ENCODE peak calls at places on chromosomes 1 and 21, in eight cellular contexts. One of them, this sample, is unnamed.

GRCh38 chr1:112677501-112677900 is 3.0 kb downstream of the MOV10 start:
- DNase-seq in Peyer's patch: no peak
- DNase-seq in stimulated activated CD4-positive, alpha-beta T cell treated with anti-CD3 and anti-CD28 coated beads, Interleukin-4, amount 100 ng/mL, for 24 hours: no peak
- DNase-seq in T1000: no peak
- DNase-seq in GM23248: no peak
- DNase-seq in PC-9: no peak
- DNase-seq in NCI-H2081: no peak
- DNase-seq in fibroblast of pulmonary artery: no peak
- DNase-seq in this sample: no peak

GRCh38 chr1:6148497-6149241 is 31.5 kb downstream of the CHD5 start:
- DNase-seq in Peyer's patch: peak
- DNase-seq in stimulated activated CD4-positive, alpha-beta T cell treated with anti-CD3 and anti-CD28 coated beads, Interleukin-4, amount 100 ng/mL, for 24 hours: peak
- DNase-seq in T1000: no peak
- DNase-seq in GM23248: peak
- DNase-seq in PC-9: no peak
- DNase-seq in NCI-H2081: peak
- DNase-seq in fibroblast of pulmonary artery: peak
- DNase-seq in this sample: peak

GRCh38 chr1:39183503-39184353 is 20.8 kb upstream of the MACF1 start:
- DNase-seq in Peyer's patch: peak
- DNase-seq in stimulated activated CD4-positive, alpha-beta T cell treated with anti-CD3 and anti-CD28 coated beads, Interleukin-4, amount 100 ng/mL, for 24 hours: peak
- DNase-seq in T1000: peak
- DNase-seq in GM23248: peak
- DNase-seq in PC-9: peak
- DNase-seq in NCI-H2081: peak
- DNase-seq in fibroblast of pulmonary artery: peak
- DNase-seq in this sample: peak

GRCh38 chr1:89269277-89269676 is 3.4 kb downstream of the GBP5 start:
- DNase-seq in Peyer's patch: no peak
- DNase-seq in stimulated activated CD4-positive, alpha-beta T cell treated with anti-CD3 and anti-CD28 coated beads, Interleukin-4, amount 100 ng/mL, for 24 hours: no peak
- DNase-seq in T1000: no peak
- DNase-seq in GM23248: no peak
- DNase-seq in PC-9: peak
- DNase-seq in NCI-H2081: no peak
- DNase-seq in fibroblast of pulmonary artery: no peak
- DNase-seq in this sample: no peak

GRCh38 chr21:45994086-45994661 is 12.6 kb downstream of the COL6A1 start:
- DNase-seq in Peyer's patch: peak
- DNase-seq in stimulated activated CD4-positive, alpha-beta T cell treated with anti-CD3 and anti-CD28 coated beads, Interleukin-4, amount 100 ng/mL, for 24 hours: no peak
- DNase-seq in T1000: no peak
- DNase-seq in GM23248: peak
- DNase-seq in PC-9: no peak
- DNase-seq in NCI-H2081: no peak
- DNase-seq in fibroblast of pulmonary artery: no peak
- DNase-seq in this sample: no peak

GRCh38 chr1:201050515-201051277 is 27.2 kb upstream of the KIF21B start:
- DNase-seq in Peyer's patch: no peak
- DNase-seq in stimulated activated CD4-positive, alpha-beta T cell treated with anti-CD3 and anti-CD28 coated beads, Interleukin-4, amount 100 ng/mL, for 24 hours: no peak
- DNase-seq in T1000: no peak
- DNase-seq in GM23248: peak
- DNase-seq in PC-9: no peak
- DNase-seq in NCI-H2081: no peak
- DNase-seq in fibroblast of pulmonary artery: no peak
- DNase-seq in this sample: no peak

GRCh38 chr21:25457411-25457810 is 149.9 kb downstream of the MRPL39 start:
- DNase-seq in Peyer's patch: no peak
- DNase-seq in stimulated activated CD4-positive, alpha-beta T cell treated with anti-CD3 and anti-CD28 coated beads, Interleukin-4, amount 100 ng/mL, for 24 hours: no peak
- DNase-seq in T1000: no peak
- DNase-seq in GM23248: peak
- DNase-seq in PC-9: no peak
- DNase-seq in NCI-H2081: no peak
- DNase-seq in fibroblast of pulmonary artery: peak
- DNase-seq in this sample: no peak

GRCh38 chr1:163258181-163258580 is 55.5 kb upstream of the RGS5 start:
- DNase-seq in Peyer's patch: no peak
- DNase-seq in stimulated activated CD4-positive, alpha-beta T cell treated with anti-CD3 and anti-CD28 coated beads, Interleukin-4, amount 100 ng/mL, for 24 hours: no peak
- DNase-seq in T1000: no peak
- DNase-seq in GM23248: no peak
- DNase-seq in PC-9: no peak
- DNase-seq in NCI-H2081: no peak
- DNase-seq in fibroblast of pulmonary artery: peak
- DNase-seq in this sample: no peak

GRCh38 chr1:246567258-246568235 is 1.3 kb downstream of the CNST start:
- DNase-seq in Peyer's patch: no peak
- DNase-seq in stimulated activated CD4-positive, alpha-beta T cell treated with anti-CD3 and anti-CD28 coated beads, Interleukin-4, amount 100 ng/mL, for 24 hours: no peak
- DNase-seq in T1000: no peak
- DNase-seq in GM23248: peak
- DNase-seq in PC-9: peak
- DNase-seq in NCI-H2081: peak
- DNase-seq in fibroblast of pulmonary artery: peak
- DNase-seq in this sample: no peak

GRCh38 chr1:9235123-9235513 is 544 bp downstream of the H6PD start:
- DNase-seq in Peyer's patch: no peak
- DNase-seq in stimulated activated CD4-positive, alpha-beta T cell treated with anti-CD3 and anti-CD28 coated beads, Interleukin-4, amount 100 ng/mL, for 24 hours: no peak
- DNase-seq in T1000: no peak
- DNase-seq in GM23248: peak
- DNase-seq in PC-9: no peak
- DNase-seq in NCI-H2081: no peak
- DNase-seq in fibroblast of pulmonary artery: peak
- DNase-seq in this sample: no peak